ENCODE peak calls at places on chromosome 1, in seven cellular contexts. Q is ovary, S is A549, H is foreskin keratinocyte, B is psoas muscle, A is HFF-Myc, C is upper lobe of left lung. N is an unnamed sample.

GRCh38 chr1:47772960-47773682 is 224.1 kb downstream of the TRABD2B start:
- DNase-seq in Q (no peak), S (no peak), H (no peak), B (no peak), A (no peak), C (no peak), N (no peak)

GRCh38 chr1:114134518-114134917 is 19.2 kb downstream of the SYT6 start:
- DNase-seq in Q (no peak), S (no peak), H (no peak), B (no peak), A (no peak), C (no peak), N (no peak)

GRCh38 chr1:216929870-216930582 is 206.8 kb upstream of the ESRRG start:
- DNase-seq in Q (no peak), S (no peak), H (peak), B (no peak), A (no peak), C (no peak), N (no peak)

GRCh38 chr1:6785318-6785712 is at the start of gene CAMTA1:
- DNase-seq in Q (no peak), S (no peak), H (no peak), B (no peak), A (no peak), C (peak), N (peak)

GRCh38 chr1:89525169-89525855 is 683 bp downstream of the LRRC8B start:
- DNase-seq in Q (no peak), S (peak), H (no peak), B (no peak), A (no peak), C (no peak), N (peak)

GRCh38 chr1:203592156-203592555 is 34.5 kb upstream of the ATP2B4 start:
- DNase-seq in Q (no peak), S (no peak), H (no peak), B (no peak), A (no peak), C (peak), N (no peak)

GRCh38 chr1:32619701-32620485 is 30.5 kb downstream of the ZBTB8OS start:
- DNase-seq in Q (no peak), S (peak), H (no peak), B (no peak), A (no peak), C (no peak), N (no peak)

GRCh38 chr1:88276158-88276557 is 407.9 kb upstream of the PKN2 start:
- DNase-seq in Q (no peak), S (peak), H (peak), B (no peak), A (peak), C (no peak), N (no peak)

GRCh38 chr1:171742577-171742922 is 685 bp upstream of the VAMP4 start:
- DNase-seq in Q (peak), S (no peak), H (no peak), B (no peak), A (no peak), C (no peak), N (no peak)

GRCh38 chr1:110053557-110054428 is 16.7 kb downstream of the ALX3 start:
- DNase-seq in Q (peak), S (peak), H (no peak), B (peak), A (no peak), C (no peak), N (peak)

GRCh38 chr1:37752583-37753471 is 12.1 kb downstream of the EPHA10 start:
- DNase-seq in Q (no peak), S (no peak), H (no peak), B (no peak), A (no peak), C (peak), N (peak)

GRCh38 chr1:220370041-220370700 is 97.9 kb upstream of the RAB3GAP2 start:
- DNase-seq in Q (no peak), S (peak), H (peak), B (peak), A (peak), C (no peak), N (no peak)

GRCh38 chr1:211196880-211197279 is 62.3 kb upstream of the RCOR3 start:
- DNase-seq in Q (no peak), S (no peak), H (peak), B (no peak), A (no peak), C (no peak), N (no peak)

GRCh38 chr1:20875198-20875973 is 88.3 kb upstream of the HP1BP3 start:
- DNase-seq in Q (no peak), S (no peak), H (no peak), B (no peak), A (no peak), C (no peak), N (no peak)

GRCh38 chr1:162997499-162998285 is 71.5 kb upstream of the RGS4 start:
- DNase-seq in Q (no peak), S (no peak), H (no peak), B (no peak), A (no peak), C (no peak), N (no peak)

GRCh38 chr1:154463512-154463990 is 38.5 kb upstream of the TDRD10 start:
- DNase-seq in Q (no peak), S (no peak), H (no peak), B (no peak), A (no peak), C (no peak), N (no peak)

GRCh38 chr1:245810789-245811337 is 656.1 kb downstream of the KIF26B start:
- DNase-seq in Q (no peak), S (no peak), H (no peak), B (no peak), A (no peak), C (no peak), N (no peak)

GRCh38 chr1:151806170-151806569 is 951 bp upstream of the LINGO4 start:
- DNase-seq in Q (no peak), S (no peak), H (no peak), B (no peak), A (no peak), C (no peak), N (no peak)

GRCh38 chr1:26094677-26095383 is 16.8 kb upstream of the PDIK1L start:
- DNase-seq in Q (peak), S (no peak), H (no peak), B (peak), A (no peak), C (peak), N (no peak)

GRCh38 chr1:245337829-245338484 is 183.2 kb downstream of the KIF26B start:
- DNase-seq in Q (no peak), S (no peak), H (no peak), B (no peak), A (peak), C (no peak), N (no peak)

GRCh38 chr1:206568779-206569352 is 43.4 kb downstream of the EIF2D start:
- DNase-seq in Q (no peak), S (no peak), H (no peak), B (no peak), A (no peak), C (no peak), N (no peak)

GRCh38 chr1:23593556-23594148 is 34.4 kb upstream of the ID3 start:
- DNase-seq in Q (no peak), S (peak), H (peak), B (peak), A (no peak), C (no peak), N (peak)

GRCh38 chr1:28058971-28059878 is 29.2 kb downstream of the EYA3 start:
- DNase-seq in Q (no peak), S (no peak), H (no peak), B (no peak), A (no peak), C (no peak), N (no peak)

GRCh38 chr1:204431310-204432184 is 19.9 kb upstream of the PPP1R15B start:
- DNase-seq in Q (peak), S (peak), H (no peak), B (peak), A (no peak), C (no peak), N (peak)

GRCh38 chr1:11054181-11054580 is 5.6 kb downstream of the SRM start:
- DNase-seq in Q (no peak), S (no peak), H (no peak), B (no peak), A (no peak), C (no peak), N (no peak)

GRCh38 chr1:182301467-182302198 is 90.0 kb downstream of the GLUL start:
- DNase-seq in Q (no peak), S (no peak), H (peak), B (no peak), A (no peak), C (peak), N (no peak)

GRCh38 chr1:20477355-20478071 is 8.5 kb downstream of the CAMK2N1 start:
- DNase-seq in Q (peak), S (no peak), H (no peak), B (no peak), A (no peak), C (no peak), N (no peak)

GRCh38 chr1:72007312-72007711 is 275.0 kb downstream of the NEGR1 start:
- DNase-seq in Q (no peak), S (no peak), H (no peak), B (no peak), A (no peak), C (no peak), N (no peak)

GRCh38 chr1:160030657-160031367 is 978 bp downstream of the PIGM start:
- DNase-seq in Q (no peak), S (no peak), H (no peak), B (no peak), A (no peak), C (no peak), N (no peak)

GRCh38 chr1:222704260-222704659 is 8.0 kb downstream of the AIDA start:
- DNase-seq in Q (no peak), S (no peak), H (no peak), B (no peak), A (no peak), C (no peak), N (no peak)

GRCh38 chr1:222702210-222702609 is 10.1 kb downstream of the AIDA start:
- DNase-seq in Q (no peak), S (no peak), H (no peak), B (no peak), A (no peak), C (no peak), N (no peak)

GRCh38 chr1:222709700-222710153 is 2.6 kb downstream of the AIDA start:
- DNase-seq in Q (no peak), S (no peak), H (no peak), B (no peak), A (no peak), C (no peak), N (no peak)

GRCh38 chr1:222711319-222712252 is 705 bp downstream of the AIDA start:
- DNase-seq in Q (peak), S (peak), H (peak), B (peak), A (peak), C (peak), N (peak)

GRCh38 chr1:222706815-222707214 is 5.5 kb downstream of the AIDA start:
- DNase-seq in Q (no peak), S (no peak), H (no peak), B (no peak), A (no peak), C (no peak), N (no peak)
- TF ChIP-seq CTCF in Q (no peak), S (no peak), H (no peak), B (no peak), A (no peak), C (no peak), N (no peak)

GRCh38 chr1:3898994-3899775 is 887 bp downstream of the C1orf174 start:
- DNase-seq in Q (no peak), S (peak), H (no peak), B (no peak), A (no peak), C (no peak), N (no peak)
- TF ChIP-seq CTCF in Q (no peak), S (no peak), H (no peak), B (no peak), A (no peak), C (no peak), N (no peak)

GRCh38 chr1:93395195-93395594 is 49.5 kb downstream of the DR1 start:
- DNase-seq in Q (no peak), S (no peak), H (peak), B (no peak), A (no peak), C (no peak), N (no peak)

GRCh38 chr1:93394514-93394913 is 48.8 kb downstream of the DR1 start:
- DNase-seq in Q (no peak), S (no peak), H (no peak), B (no peak), A (no peak), C (no peak), N (no peak)

DNA sequence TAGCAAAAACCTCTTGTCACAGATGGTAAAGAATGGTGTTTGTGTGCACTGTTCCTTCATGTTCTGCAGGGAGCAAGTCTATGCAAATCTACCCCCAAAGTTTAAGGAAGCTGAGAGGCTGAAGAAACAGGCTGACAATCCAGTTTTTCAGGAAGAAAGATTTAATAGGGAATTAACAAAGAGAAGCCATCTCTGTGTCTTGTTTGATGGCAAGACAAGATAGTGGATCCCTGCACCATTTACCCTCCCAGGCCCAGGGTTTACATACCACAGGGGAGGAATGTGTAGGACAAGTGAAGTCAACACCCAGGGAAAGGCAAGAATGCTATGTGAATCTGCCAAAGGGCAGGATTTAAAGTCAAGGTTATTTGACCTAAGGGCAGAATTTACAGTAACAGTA is 48.1 kb upstream of the FNBP1L start:
- DNase-seq in Q (no peak), S (no peak), H (no peak), B (no peak), A (no peak), C (no peak), N (no peak)
- TF ChIP-seq CTCF in Q (no peak), S (no peak), H (no peak), B (no peak), A (no peak), C (no peak), N (no peak)

GRCh38 chr1:52887483-52887882 is 34.1 kb downstream of the ECHDC2 start:
- DNase-seq in Q (no peak), S (no peak), H (no peak), B (no peak), A (no peak), C (no peak), N (no peak)
- TF ChIP-seq CTCF in Q (no peak), S (no peak), H (no peak), B (no peak), A (no peak), C (no peak), N (no peak)

DNA sequence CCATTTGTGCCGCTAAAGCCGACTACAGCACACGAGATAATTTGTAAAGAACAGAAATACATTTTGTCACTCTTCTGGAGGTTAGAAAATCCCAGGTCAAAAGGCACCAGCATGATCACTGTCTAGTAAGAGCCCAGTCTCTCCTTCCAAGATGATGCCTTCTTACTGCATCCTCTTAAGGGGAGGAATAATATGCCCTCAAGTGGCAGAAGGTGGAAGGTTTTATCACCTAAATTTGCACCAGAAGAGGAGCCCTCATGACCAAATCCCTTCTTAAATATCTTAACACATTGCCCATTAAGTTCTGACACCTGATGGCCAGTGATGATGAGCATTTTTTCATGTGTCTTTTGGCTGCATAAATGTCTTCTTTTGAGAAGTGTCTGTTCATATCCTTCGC is 326.7 kb upstream of the RGS18 start:
- DNase-seq in Q (no peak), S (peak), H (no peak), B (no peak), A (no peak), C (no peak), N (no peak)
- TF ChIP-seq CTCF in Q (no peak), S (no peak), H (no peak), B (no peak), A (no peak), C (no peak), N (no peak)

GRCh38 chr1:212814548-212814947 is 22.9 kb downstream of the TATDN3 start:
- DNase-seq in Q (no peak), S (no peak), H (no peak), B (no peak), A (no peak), C (no peak), N (no peak)

GRCh38 chr1:212819704-212820103 is 27.7 kb downstream of the SPATA45 start:
- DNase-seq in Q (no peak), S (no peak), H (no peak), B (no peak), A (no peak), C (no peak), N (no peak)

GRCh38 chr1:212816567-212817278 is 25.0 kb downstream of the TATDN3 start:
- DNase-seq in Q (no peak), S (peak), H (no peak), B (no peak), A (no peak), C (no peak), N (no peak)

GRCh38 chr1:212820969-212821368 is 26.5 kb downstream of the SPATA45 start:
- DNase-seq in Q (no peak), S (no peak), H (no peak), B (no peak), A (no peak), C (no peak), N (no peak)

DNA sequence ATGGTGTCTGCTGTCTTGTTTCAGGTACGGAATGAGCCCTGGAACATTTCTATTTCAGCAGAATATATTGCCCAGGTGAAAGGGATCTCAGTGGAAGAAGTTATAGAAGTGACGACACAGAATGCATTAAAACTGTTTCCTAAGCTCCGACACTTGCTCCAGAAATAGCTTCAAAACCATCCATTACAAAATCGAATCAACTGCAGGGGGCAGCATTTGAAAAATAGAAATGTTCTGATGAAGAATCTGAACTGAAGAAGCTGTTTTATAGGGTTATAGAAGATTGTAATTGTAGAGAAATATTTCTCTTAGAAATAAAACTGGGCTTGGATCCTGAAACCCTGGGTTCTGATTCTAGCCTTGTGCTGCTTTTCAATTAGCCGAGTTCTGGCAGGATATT is 23.3 kb downstream of the TATDN3 start:
- DNase-seq in Q (no peak), S (peak), H (no peak), B (no peak), A (no peak), C (no peak), N (no peak)
- TF ChIP-seq CTCF in Q (no peak), S (peak), H (peak), B (peak), A (peak), C (no peak), N (no peak)